ENCODE peak calls at places on chromosomes 13 and 19, in eight cellular contexts. T, H, C, X, M, L, V and Q are unnamed samples.

GRCh38 chr19:49690656-49691242 is at the start of gene CPT1C:
- DNase-seq in C (peak; percentile 90), L (no peak), H (peak; percentile 92), V (peak; percentile 88), M (peak; percentile 49), T (peak; percentile 79), X (peak; percentile 93), Q (peak; percentile 65)

GRCh38 chr13:45587897-45588296 is 27.6 kb downstream of the ERICH6B start:
- DNase-seq in T (no peak), L (no peak), H (no peak), X (no peak), M (no peak), C (no peak), V (no peak), Q (no peak)

GRCh38 chr13:44312898-44313551 is 60.6 kb upstream of the SERP2 start:
- DNase-seq in H (no peak), C (peak; percentile 91), M (no peak), T (no peak), L (peak; percentile 81), X (no peak), V (no peak), Q (peak; percentile 85)

GRCh38 chr19:32154418-32154817 is 191.0 kb upstream of the ZNF507 start:
- DNase-seq in H (no peak), M (no peak), V (no peak), X (no peak), C (no peak), T (no peak), L (no peak), Q (no peak)

GRCh38 chr13:48562296-48563066 is 29.6 kb upstream of the RCBTB2 start:
- DNase-seq in L (no peak), C (peak; percentile 55), M (no peak), H (no peak), V (no peak), X (no peak), T (no peak), Q (no peak)

GRCh38 chr13:93080587-93080986 is 146.0 kb upstream of the GPC6 start:
- DNase-seq in V (peak; percentile 6), L (peak; percentile 18), M (no peak), H (no peak), X (no peak), C (peak; percentile 40), T (no peak), Q (no peak)

GRCh38 chr13:75687145-75687763 is 51.1 kb downstream of the LMO7 start:
- DNase-seq in X (no peak), H (no peak), M (no peak), L (no peak), C (peak; percentile 73), T (no peak), V (no peak), Q (peak; percentile 50)

GRCh38 chr13:113976711-113977684 is 3.1 kb upstream of the C13orf46 start:
- DNase-seq in L (peak; percentile 37), H (peak; percentile 83), C (peak; percentile 68), M (peak; percentile 15), X (no peak), V (no peak), T (no peak), Q (peak; percentile 4)

GRCh38 chr19:45616709-45617027 is 14.7 kb upstream of the GPR4 start:
- DNase-seq in H (no peak), V (no peak), T (no peak), M (no peak), L (no peak), C (no peak), X (peak; percentile 62), Q (no peak)

GRCh38 chr13:60162096-60162495 is 1.6 kb downstream of the DIAPH3 start:
- DNase-seq in C (no peak), X (no peak), M (no peak), V (no peak), T (no peak), H (no peak), L (peak; percentile 41), Q (no peak)

GRCh38 chr13:85693889-85694511 is 105.2 kb downstream of the SLITRK6 start:
- DNase-seq in T (no peak), H (peak; percentile 30), L (no peak), V (no peak), C (peak; percentile 8), M (no peak), X (no peak), Q (no peak)

GRCh38 chr13:79311456-79311855 is 94.6 kb downstream of the RBM26 start:
- DNase-seq in L (no peak), X (no peak), C (no peak), T (no peak), H (no peak), V (no peak), M (no peak), Q (no peak)

GRCh38 chr19:33921165-33921564 is 124.5 kb downstream of the KCTD15 start:
- DNase-seq in V (no peak), M (no peak), H (no peak), T (no peak), C (no peak), L (no peak), X (no peak), Q (no peak)

GRCh38 chr13:83987394-83987793 is 105.1 kb upstream of the SLITRK1 start:
- DNase-seq in L (no peak), V (no peak), T (no peak), X (no peak), M (no peak), H (no peak), C (no peak), Q (no peak)

GRCh38 chr13:60931858-60932546 is 483.6 kb downstream of the PCDH20 start:
- DNase-seq in L (no peak), T (no peak), M (no peak), V (no peak), H (no peak), X (no peak), C (peak; percentile 91), Q (no peak)

GRCh38 chr13:92896842-92897241 is 329.8 kb upstream of the GPC6 start:
- DNase-seq in T (no peak), C (peak; percentile 63), V (no peak), H (no peak), X (no peak), L (no peak), M (no peak), Q (no peak)

GRCh38 chr13:110628477-110628793 is 13.1 kb downstream of the NAXD start:
- DNase-seq in X (no peak), V (no peak), C (no peak), L (no peak), T (no peak), H (peak; percentile 76), M (no peak), Q (no peak)

GRCh38 chr19:40502647-40503046 is 35.8 kb downstream of the SPTBN4 start:
- DNase-seq in C (peak; percentile 21), T (peak; percentile 55), H (no peak), V (no peak), X (peak; percentile 72), L (no peak), M (no peak), Q (no peak)

GRCh38 chr19:2494447-2495129 is 18.7 kb downstream of the GADD45B start:
- DNase-seq in M (no peak), H (peak; percentile 96), L (no peak), C (peak; percentile 61), T (peak; percentile 80), X (no peak), V (peak; percentile 26), Q (no peak)

GRCh38 chr19:6738726-6739389 is 622 bp upstream of the TRIP10 start:
- DNase-seq in V (no peak), L (no peak), C (no peak), X (no peak), M (no peak), H (no peak), T (peak; percentile 32), Q (no peak)

GRCh38 chr19:12993562-12993961 is 1.7 kb upstream of the NFIX start:
- DNase-seq in M (no peak), X (no peak), C (no peak), V (no peak), L (no peak), H (no peak), T (no peak), Q (no peak)

GRCh38 chr13:46964789-46965527 is 68.1 kb upstream of the HTR2A start:
- DNase-seq in L (no peak), T (no peak), M (no peak), X (no peak), H (no peak), C (peak; percentile 48), V (no peak), Q (peak; percentile 68)

GRCh38 chr13:110505594-110505993 is 55.9 kb downstream of the RAB20 start:
- DNase-seq in M (no peak), L (no peak), X (no peak), V (no peak), H (no peak), T (no peak), C (no peak), Q (no peak)

GRCh38 chr13:38981096-38981495 is 9.5 kb downstream of the STOML3 start:
- DNase-seq in C (no peak), X (no peak), H (no peak), T (no peak), M (no peak), V (no peak), L (no peak), Q (no peak)

GRCh38 chr13:112456138-112457056 is 80.2 kb downstream of the SPACA7 start:
- DNase-seq in X (peak; percentile 17), M (no peak), V (no peak), C (no peak), T (peak; percentile 18), L (no peak), H (no peak), Q (no peak)

GRCh38 chr19:16206637-16207036 is 8.9 kb downstream of the AP1M1 start:
- DNase-seq in M (no peak), T (no peak), X (no peak), L (no peak), V (no peak), C (no peak), H (no peak), Q (no peak)

GRCh38 chr19:34171877-34172660 is at the start of gene LSM14A:
- DNase-seq in T (peak; percentile 94), C (peak; percentile 72), V (peak; percentile 99), L (peak; percentile 39), H (peak; percentile 98), M (peak; percentile 78), X (peak; percentile 92), Q (peak; percentile 79)

GRCh38 chr19:50821622-50822021 is 2.0 kb downstream of the KLK1 start:
- DNase-seq in V (no peak), C (no peak), L (no peak), T (no peak), M (no peak), H (no peak), X (no peak), Q (no peak)

GRCh38 chr13:110274687-110275086 is 32.3 kb downstream of the COL4A1 start:
- DNase-seq in H (no peak), X (no peak), M (no peak), C (peak; percentile 3), L (no peak), V (no peak), T (no peak), Q (peak; percentile 6)

GRCh38 chr19:1680976-1681375 is 28.6 kb upstream of the TCF3 start:
- DNase-seq in X (no peak), L (no peak), V (no peak), M (no peak), H (no peak), T (no peak), C (no peak), Q (no peak)